ENCODE peak calls at places on chromosomes 13 and 19, in six cellular contexts. D is GM12878, E is H1, G is K562, P is HCT116, W is HepG2. U is an unnamed sample. For H3K4me1 and H3K9me3, the result is how much of the 10 kb centered on the place peaks cover.

GRCh38 chr13:22143671-22144070 is 472.8 kb downstream of the FGF9 start:
- DNase-seq in D (no peak), E (no peak), G (no peak), P (no peak), W (no peak), U (no peak)

GRCh38 chr13:67769987-67770341 is 539.8 kb upstream of the PCDH9 start:
- DNase-seq in D (no peak), E (no peak), G (no peak), P (no peak), W (no peak), U (no peak)

GRCh38 chr13:41060723-41061074 is 610 bp upstream of the WBP4 start:
- DNase-seq in D (peak), E (peak), G (peak), P (peak), W (peak), U (no peak)

GRCh38 chr13:98454389-98454881 is 122.5 kb downstream of the STK24 start:
- DNase-seq in D (no peak), E (no peak), G (no peak), P (no peak), W (peak), U (no peak)

GRCh38 chr19:19405919-19406877 is 723 bp downstream of the GATAD2A start:
- DNase-seq in D (no peak), E (peak), G (peak), P (no peak), W (no peak), U (no peak)

GRCh38 chr19:46898731-46899130 is 37.9 kb downstream of the ARHGAP35 start:
- DNase-seq in D (no peak), E (no peak), G (no peak), P (no peak), W (no peak), U (no peak)

GRCh38 chr13:50592412-50593145 is 250.9 kb downstream of the DLEU7 start:
- DNase-seq in D (no peak), E (no peak), G (no peak), P (no peak), W (no peak), U (no peak)

GRCh38 chr19:47240561-47240960 is 9.6 kb upstream of the BBC3 start:
- DNase-seq in D (no peak), E (no peak), G (no peak), P (no peak), W (no peak), U (no peak)

GRCh38 chr19:40378509-40378908 is 11.5 kb downstream of the HIPK4 start:
- DNase-seq in D (no peak), E (no peak), G (no peak), P (no peak), W (no peak), U (no peak)

GRCh38 chr19:48745208-48745995 is 1.3 kb downstream of the IZUMO1 start:
- DNase-seq in D (no peak), E (peak), G (peak), P (no peak), W (peak), U (no peak)

GRCh38 chr19:4302238-4302630 is at the start of gene TMIGD2:
- DNase-seq in D (no peak), E (no peak), G (no peak), P (no peak), W (no peak), U (no peak)

GRCh38 chr13:51955281-51955771 is 55.9 kb downstream of the ATP7B start:
- DNase-seq in D (no peak), E (no peak), G (peak), P (no peak), W (no peak), U (no peak)

GRCh38 chr13:66853559-66853958 is 376.6 kb downstream of the PCDH9 start:
- DNase-seq in D (no peak), E (no peak), G (no peak), P (no peak), W (no peak), U (no peak)

GRCh38 chr19:6276447-6276846 is 3.3 kb downstream of the MLLT1 start:
- DNase-seq in D (no peak), E (no peak), G (peak), P (no peak), W (no peak), U (no peak)

GRCh38 chr13:39765801-39766463 is 110.5 kb downstream of the COG6 start:
- DNase-seq in D (no peak), E (no peak), G (no peak), P (no peak), W (no peak), U (no peak)

GRCh38 chr13:92463134-92463533 is 763.5 kb upstream of the GPC6 start:
- DNase-seq in D (no peak), E (no peak), G (no peak), P (no peak), W (no peak), U (no peak)

GRCh38 chr13:63075126-63075525 is 1659.5 kb upstream of the PCDH20 start:
- DNase-seq in D (no peak), E (no peak), G (no peak), P (no peak), W (no peak), U (no peak)

GRCh38 chr13:51125495-51126226 is 14.6 kb upstream of the C13orf42 start:
- DNase-seq in D (peak), E (peak), G (peak), P (peak), W (peak), U (peak)

GRCh38 chr19:39411006-39411831 is 1.2 kb upstream of the PLEKHG2 start:
- DNase-seq in D (no peak), E (peak), G (peak), P (no peak), W (peak), U (no peak)

GRCh38 chr19:18500376-18500775 is 21.5 kb downstream of the ELL start:
- DNase-seq in D (no peak), E (no peak), G (no peak), P (no peak), W (no peak), U (no peak)

GRCh38 chr19:591099-591958 is 1.6 kb downstream of the HCN2 start:
- DNase-seq in D (no peak), E (peak), G (peak), P (no peak), W (no peak), U (no peak)

GRCh38 chr19:47057328-47057727 is 8.9 kb upstream of the TMEM160 start:
- DNase-seq in D (no peak), E (no peak), G (no peak), P (no peak), W (no peak), U (no peak)

GRCh38 chr13:43684947-43685725 is 101.6 kb downstream of the ENOX1 start:
- DNase-seq in D (no peak), E (no peak), G (no peak), P (no peak), W (no peak), U (no peak)

GRCh38 chr19:4295972-4296771 is 6.0 kb downstream of the TMIGD2 start:
- DNase-seq in D (no peak), E (no peak), G (no peak), P (no peak), W (no peak), U (no peak)

GRCh38 chr13:48411281-48412099 is 1.4 kb downstream of the LPAR6 start:
- DNase-seq in D (no peak), E (no peak), G (no peak), P (no peak), W (no peak), U (no peak)

GRCh38 chr19:13905634-13906524 is at the start of the genes BRME1 and CC2D1A:
- DNase-seq in D (peak), E (peak), G (peak), P (peak), W (peak), U (peak)

GRCh38 chr13:20847298-20847697 is 55.2 kb downstream of the XPO4 start:
- DNase-seq in D (no peak), E (no peak), G (peak), P (no peak), W (no peak), U (no peak)

GRCh38 chr19:35797663-35798062 is 15.0 kb downstream of the PRODH2 start:
- DNase-seq in D (no peak), E (peak), G (peak), P (no peak), W (no peak), U (no peak)

GRCh38 chr13:79642596-79642995 is 161.6 kb downstream of the NDFIP2 start:
- DNase-seq in D (no peak), E (no peak), G (no peak), P (no peak), W (no peak), U (no peak)

GRCh38 chr13:35283856-35284255 is 192.6 kb downstream of the MAB21L1 start:
- DNase-seq in D (no peak), E (no peak), G (no peak), P (no peak), W (peak), U (no peak)

GRCh38 chr19:53870485-53870844 is 2.8 kb downstream of the MYADM start:
- DNase-seq in D (no peak), E (no peak), G (peak), P (no peak), W (no peak), U (no peak)

GRCh38 chr13:74687452-74688180 is 553.4 kb upstream of the KLF12 start:
- DNase-seq in D (no peak), E (no peak), G (no peak), P (no peak), W (no peak), U (no peak)

GRCh38 chr13:37187110-37187509 is 81.6 kb upstream of the CSNK1A1L start:
- DNase-seq in D (no peak), E (no peak), G (no peak), P (no peak), W (no peak), U (no peak)

GRCh38 chr19:44740351-44740824 is 8.1 kb upstream of the BCL3 start:
- DNase-seq in D (no peak), E (no peak), G (peak), P (peak), W (peak), U (no peak)

GRCh38 chr13:95300625-95301134 is 571 bp downstream of the ABCC4 start:
- DNase-seq in D (no peak), E (peak), G (peak), P (peak), W (peak), U (no peak)

GRCh38 chr13:87671031-87671823 is at the start of gene SLITRK5:
- DNase-seq in D (no peak), E (peak), G (peak), P (no peak), W (peak), U (no peak)
- TF ChIP-seq ZNF274 in D (no peak), E (no peak), G (no peak), P (no peak), W (peak), U (no peak)

GRCh38 chr19:10271543-10272086 is 695 bp downstream of the ICAM1 start:
- DNase-seq in D (no peak), E (no peak), G (no peak), P (no peak), W (no peak), U (no peak)

GRCh38 chr19:10270180-10270615 is 722 bp upstream of the ICAM1 start:
- DNase-seq in D (no peak), E (peak), G (peak), P (no peak), W (no peak), U (no peak)

GRCh38 chr19:10269333-10270179 is 1.4 kb upstream of the ICAM1 start:
- DNase-seq in D (no peak), E (peak), G (peak), P (peak), W (peak), U (no peak)

GRCh38 chr19:10268077-10268476 is 2.8 kb upstream of the ICAM1 start:
- DNase-seq in D (no peak), E (no peak), G (no peak), P (no peak), W (no peak), U (no peak)

GRCh38 chr19:10270616-10271394 is at the start of gene ICAM1:
- DNase-seq in D (no peak), E (peak), G (peak), P (no peak), W (peak), U (no peak)
- H3K4me1 ChIP-seq in D (under half), E (under half), G (under half), P (under half), W (half or more), U (under half)

GRCh38 chr19:37412700-37413099 is 41.8 kb downstream of the ZNF527 start:
- DNase-seq in D (no peak), E (no peak), G (no peak), P (no peak), W (no peak), U (no peak)
- H3K9me3 ChIP-seq in D (under half), E (half or more), G (under half), P (under half), W (half or more), U (half or more)

GRCh38 chr13:100527644-100528043 is 60.9 kb downstream of the GGACT start:
- DNase-seq in D (no peak), E (no peak), G (no peak), P (no peak), W (no peak), U (no peak)
- TF ChIP-seq ZNF274 in D (no peak), E (no peak), G (no peak), P (no peak), W (no peak), U (no peak)

DNA sequence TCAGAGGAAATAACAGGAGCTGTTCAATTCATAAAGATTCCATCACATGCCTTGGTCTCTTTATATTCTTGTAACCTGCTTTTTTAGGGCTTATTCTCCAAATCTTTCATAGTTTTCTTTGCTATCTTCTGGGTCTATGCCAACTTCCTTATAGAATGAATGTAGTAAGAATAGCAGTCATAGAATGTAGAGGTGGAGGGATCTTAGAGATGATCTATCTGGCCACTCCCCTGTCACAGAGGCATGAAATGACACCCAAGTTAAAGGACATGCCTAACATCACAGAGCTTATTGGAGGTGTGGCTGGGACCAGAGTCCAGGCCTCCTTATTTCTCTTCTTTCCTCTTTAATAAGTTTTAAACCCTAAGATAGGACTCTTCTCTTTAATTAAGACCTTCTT is 13.2 kb downstream of the LCP1 start:
- DNase-seq in D (no peak), E (no peak), G (no peak), P (no peak), W (no peak), U (no peak)
- H3K4me1 ChIP-seq in D (half or more), E (under half), G (under half), P (under half), W (under half), U (under half)

GRCh38 chr19:12272980-12273901 is 21.4 kb downstream of the ZNF44 start:
- DNase-seq in D (no peak), E (no peak), G (no peak), P (no peak), W (no peak), U (no peak)
- H3K9me3 ChIP-seq in D (under half), E (half or more), G (under half), P (under half), W (under half), U (half or more)

GRCh38 chr13:113926301-113926761 is 47.5 kb downstream of the C13orf46 start:
- DNase-seq in D (no peak), E (no peak), G (no peak), P (no peak), W (no peak), U (no peak)
- TF ChIP-seq ZNF274 in D (no peak), E (no peak), G (no peak), P (no peak), W (no peak), U (no peak)

GRCh38 chr19:3105641-3106508 is 11.7 kb downstream of the GNA11 start:
- DNase-seq in D (no peak), E (no peak), G (no peak), P (no peak), W (no peak), U (no peak)
- H3K4me1 ChIP-seq in D (under half), E (under half), G (half or more), P (under half), W (under half), U (under half)

GRCh38 chr19:34759218-34759917 is 13.6 kb downstream of the ZNF599 start:
- DNase-seq in D (no peak), E (peak), G (no peak), P (no peak), W (no peak), U (no peak)
- H3K9me3 ChIP-seq in D (under half), E (half or more), G (under half), P (half or more), W (half or more), U (half or more)